ENCODE peak calls at places on chromosomes 7 and 10, in four cellular contexts. Y is neural progenitor cell, G is K562, H is H9. L is an unnamed sample. For H3K4me1, the result is how much of the 10 kb centered on the place peaks cover.

GRCh38 chr10:24465899-24466615 is 257.1 kb downstream of the KIAA1217 start:
- DNase-seq in Y (no peak), G (peak), H (no peak), L (no peak)

GRCh38 chr7:84337386-84337785 is 142.8 kb upstream of the SEMA3A start:
- DNase-seq in Y (no peak), G (no peak), H (no peak), L (no peak)

GRCh38 chr7:155533120-155533826 is 13.1 kb downstream of the CNPY1 start:
- DNase-seq in Y (peak), G (no peak), H (no peak), L (peak)

GRCh38 chr10:69438531-69439349 is 12.5 kb upstream of the TSPAN15 start:
- DNase-seq in Y (no peak), G (no peak), H (no peak), L (no peak)

GRCh38 chr10:51629969-51630617 is 69.3 kb downstream of the CSTF2T start:
- DNase-seq in Y (no peak), G (no peak), H (no peak), L (no peak)

GRCh38 chr10:36730316-36730715 is 395.1 kb upstream of the ANKRD30A start:
- DNase-seq in Y (no peak), G (no peak), H (no peak), L (no peak)

GRCh38 chr10:81040947-81041346 is 503.2 kb downstream of the SH2D4B start:
- DNase-seq in Y (no peak), G (no peak), H (no peak), L (no peak)

GRCh38 chr10:6738464-6738824 is 158.4 kb upstream of the PRKCQ start:
- DNase-seq in Y (no peak), G (no peak), H (no peak), L (peak)

GRCh38 chr10:66746711-66747110 is 179.1 kb upstream of the LRRTM3 start:
- DNase-seq in Y (no peak), G (no peak), H (no peak), L (no peak)

GRCh38 chr10:110029448-110029847 is 21.7 kb downstream of the ADD3 start:
- DNase-seq in Y (no peak), G (no peak), H (no peak), L (no peak)

GRCh38 chr7:80175744-80176143 is 41.1 kb downstream of the GNAI1 start:
- DNase-seq in Y (no peak), G (no peak), H (no peak), L (no peak)

GRCh38 chr7:102232686-102233286 is 53.9 kb upstream of the SH2B2 start:
- DNase-seq in Y (no peak), G (no peak), H (no peak), L (no peak)

GRCh38 chr10:4130685-4131084 is 345.7 kb upstream of the KLF6 start:
- DNase-seq in Y (no peak), G (no peak), H (no peak), L (no peak)

GRCh38 chr10:4651404-4652037 is 174.5 kb upstream of the AKR1E2 start:
- DNase-seq in Y (no peak), G (no peak), H (no peak), L (no peak)

GRCh38 chr10:89837173-89838001 is 136.0 kb downstream of the KIF20B start:
- DNase-seq in Y (no peak), G (peak), H (no peak), L (no peak)

GRCh38 chr7:38215734-38216670 is 38.0 kb downstream of the STARD3NL start:
- DNase-seq in Y (peak), G (peak), H (peak), L (peak)

GRCh38 chr10:91251430-91252056 is 31.1 kb downstream of the PCGF5 start:
- DNase-seq in Y (peak), G (peak), H (no peak), L (peak)

GRCh38 chr10:72461085-72461484 is 106.4 kb upstream of the DNAJB12 start:
- DNase-seq in Y (no peak), G (peak), H (no peak), L (no peak)

GRCh38 chr7:35185908-35186731 is 67.8 kb downstream of the TBX20 start:
- DNase-seq in Y (peak), G (peak), H (peak), L (peak)

GRCh38 chr10:53162856-53163255 is 390.3 kb upstream of the MBL2 start:
- DNase-seq in Y (no peak), G (no peak), H (no peak), L (no peak)

GRCh38 chr7:101550641-101551531 is 78.2 kb downstream of the MYL10 start:
- DNase-seq in Y (peak), G (peak), H (peak), L (peak)

GRCh38 chr10:48898426-48898825 is 41.2 kb downstream of the LRRC18 start:
- DNase-seq in Y (no peak), G (no peak), H (no peak), L (no peak)

GRCh38 chr10:100970914-100971811 is 1.9 kb downstream of the SEMA4G start:
- DNase-seq in Y (no peak), G (no peak), H (no peak), L (peak)

GRCh38 chr7:151888079-151888673 is 11.3 kb upstream of the PRKAG2 start:
- DNase-seq in Y (peak), G (no peak), H (no peak), L (peak)

GRCh38 chr10:76071638-76072317 is 640.4 kb downstream of the LRMDA start:
- DNase-seq in Y (no peak), G (no peak), H (no peak), L (no peak)

GRCh38 chr10:32376027-32376426 is 29.1 kb upstream of the EPC1 start:
- DNase-seq in Y (no peak), G (no peak), H (no peak), L (no peak)

GRCh38 chr7:91182819-91183405 is 81.3 kb upstream of the FZD1 start:
- DNase-seq in Y (no peak), G (no peak), H (no peak), L (no peak)

DNA sequence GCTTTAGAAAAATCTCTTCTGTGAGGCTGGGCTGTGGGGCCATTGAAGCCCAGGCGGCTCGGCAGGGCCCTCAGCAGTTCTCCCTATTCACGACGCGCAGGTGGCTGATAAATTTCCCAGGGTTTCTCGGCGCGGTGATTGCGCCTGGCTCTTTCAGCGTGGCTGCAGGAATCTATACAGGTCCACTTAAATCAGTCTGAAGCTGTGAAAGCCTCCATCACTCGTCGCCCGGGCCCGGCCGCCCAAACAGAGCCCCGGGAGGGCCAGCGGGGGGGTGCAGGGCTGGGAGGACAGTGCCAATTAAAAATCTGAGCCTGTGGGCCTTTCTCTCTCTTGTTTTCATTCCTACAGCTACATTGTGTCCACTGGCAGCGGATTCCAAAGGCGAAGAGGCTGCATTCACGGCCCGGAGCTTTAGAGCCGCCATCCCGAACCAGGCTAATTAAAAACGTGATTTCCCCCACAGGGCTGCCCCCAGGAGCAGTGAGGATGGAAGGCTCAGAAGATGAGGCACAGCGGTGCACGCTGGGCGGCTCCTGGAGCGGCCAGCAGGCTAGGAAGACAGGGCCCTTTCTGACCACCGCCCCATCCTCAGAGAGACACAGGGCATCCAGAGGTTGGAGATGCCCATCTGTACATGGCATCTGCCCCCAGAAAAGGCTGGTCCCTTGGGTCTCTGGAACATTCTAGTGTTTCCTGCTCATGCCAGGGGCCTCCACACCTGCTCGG is 100.7 kb downstream of the FAM53B start:
- DNase-seq in Y (peak), G (no peak), H (no peak), L (no peak)
- H3K4me1 ChIP-seq in Y (half or more), G (half or more), H (under half), L (under half)

GRCh38 chr10:29141761-29142160 is 147.1 kb upstream of the LYZL1 start:
- DNase-seq in Y (no peak), G (no peak), H (no peak), L (peak)

GRCh38 chr10:29136401-29136800 is 152.5 kb upstream of the LYZL1 start:
- DNase-seq in Y (no peak), G (no peak), H (no peak), L (no peak)

GRCh38 chr10:29142516-29143314 is 146.2 kb upstream of the LYZL1 start:
- DNase-seq in Y (peak), G (peak), H (peak), L (peak)

GRCh38 chr10:29140991-29141390 is 147.9 kb upstream of the LYZL1 start:
- DNase-seq in Y (no peak), G (no peak), H (no peak), L (no peak)

GRCh38 chr10:29140151-29140550 is 148.7 kb upstream of the LYZL1 start:
- DNase-seq in Y (no peak), G (no peak), H (no peak), L (no peak)
- H3K9ac ChIP-seq in Y (no peak), G (no peak), H (no peak), L (no peak)

DNA sequence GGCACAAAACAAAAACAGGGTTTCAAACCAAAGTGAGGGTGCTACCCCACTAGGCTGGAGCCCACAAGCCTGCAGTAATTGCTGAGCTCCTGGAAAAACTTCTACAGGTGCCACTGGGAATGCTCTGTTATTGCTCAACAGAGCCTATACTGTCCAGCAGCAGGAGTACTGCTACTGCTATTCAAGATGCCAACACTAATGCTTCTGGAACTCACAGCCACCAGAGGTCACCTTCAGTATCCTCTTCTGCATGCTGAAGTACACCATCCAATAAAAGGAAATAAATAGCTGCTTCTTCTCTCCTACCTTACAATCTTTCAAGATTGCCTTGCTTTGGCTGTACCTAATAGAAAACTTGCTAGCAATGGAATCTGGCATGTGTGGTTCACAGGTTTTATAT is 222.0 kb downstream of the LRRN3 start:
- DNase-seq in Y (peak), G (peak), H (peak), L (peak)
- TF ChIP-seq CTCF in Y (peak), G (peak), H (no peak), L (peak)

GRCh38 chr10:37871568-37872251 is 14.3 kb upstream of the ZNF248 start:
- DNase-seq in Y (no peak), G (peak), H (no peak), L (no peak)

GRCh38 chr10:37865957-37866671 is 8.7 kb upstream of the ZNF248 start:
- DNase-seq in Y (no peak), G (no peak), H (no peak), L (no peak)

GRCh38 chr10:37872955-37873354 is 15.5 kb upstream of the ZNF248 start:
- DNase-seq in Y (no peak), G (no peak), H (no peak), L (no peak)

GRCh38 chr10:37872283-37872682 is 14.9 kb upstream of the ZNF248 start:
- DNase-seq in Y (no peak), G (no peak), H (no peak), L (no peak)

GRCh38 chr10:37871143-37871542 is 13.7 kb upstream of the ZNF248 start:
- DNase-seq in Y (no peak), G (no peak), H (no peak), L (no peak)
- H3K4me1 ChIP-seq in Y (under half), G (under half), H (under half), L (under half)

GRCh38 chr7:130987092-130987491 is 253.1 kb upstream of the KLF14 start:
- DNase-seq in Y (no peak), G (no peak), H (no peak), L (no peak)

GRCh38 chr7:130982651-130983050 is 248.6 kb upstream of the KLF14 start:
- DNase-seq in Y (no peak), G (no peak), H (no peak), L (no peak)

GRCh38 chr7:130986271-130986690 is 252.3 kb upstream of the KLF14 start:
- DNase-seq in Y (no peak), G (no peak), H (no peak), L (no peak)

GRCh38 chr7:130988443-130988842 is 254.4 kb upstream of the KLF14 start:
- DNase-seq in Y (peak), G (no peak), H (no peak), L (no peak)

GRCh38 chr7:130985361-130985760 is 251.4 kb upstream of the KLF14 start:
- DNase-seq in Y (no peak), G (no peak), H (no peak), L (no peak)
- H3K9ac ChIP-seq in Y (no peak), G (no peak), H (no peak), L (no peak)

DNA sequence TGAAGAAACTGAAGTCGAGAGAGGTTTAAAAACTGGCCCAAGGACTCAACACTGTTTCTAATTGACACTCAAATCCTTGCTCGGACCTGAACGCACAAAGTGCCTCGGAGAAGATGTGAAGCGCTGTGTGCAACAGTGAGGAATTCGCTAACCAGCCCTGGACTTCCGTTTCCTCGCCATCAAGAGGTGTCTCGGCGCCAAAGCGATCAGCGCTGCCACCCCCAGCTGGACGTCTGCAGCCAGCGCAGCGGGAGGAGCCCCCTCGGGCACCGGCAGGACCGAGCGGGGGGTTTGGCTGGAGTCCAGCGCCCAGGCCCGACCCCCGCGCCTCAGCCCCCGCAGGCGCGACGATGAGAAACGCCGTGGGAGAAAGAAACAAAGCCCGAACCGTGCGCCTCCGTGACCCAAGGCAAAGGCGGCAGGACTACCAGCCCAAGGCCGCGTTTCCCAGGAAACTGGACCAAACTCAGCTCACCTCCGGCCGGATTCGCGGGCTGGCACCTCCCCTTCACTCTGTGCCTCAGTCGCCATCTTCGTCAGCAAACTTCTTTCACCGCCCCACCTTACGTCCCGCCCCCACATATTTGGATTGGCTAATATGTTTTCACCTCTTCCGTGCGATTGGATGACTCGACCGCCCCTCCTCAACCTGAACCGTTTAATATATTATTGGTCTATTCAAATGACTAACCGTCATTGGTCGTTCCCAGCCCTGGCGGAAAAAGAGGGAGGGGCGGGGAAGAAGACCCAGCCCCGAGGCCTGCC is at the start of gene ARHGAP19:
- DNase-seq in Y (peak), G (peak), H (peak), L (peak)
- TF ChIP-seq CTCF in Y (peak), G (no peak), H (no peak), L (peak)

DNA sequence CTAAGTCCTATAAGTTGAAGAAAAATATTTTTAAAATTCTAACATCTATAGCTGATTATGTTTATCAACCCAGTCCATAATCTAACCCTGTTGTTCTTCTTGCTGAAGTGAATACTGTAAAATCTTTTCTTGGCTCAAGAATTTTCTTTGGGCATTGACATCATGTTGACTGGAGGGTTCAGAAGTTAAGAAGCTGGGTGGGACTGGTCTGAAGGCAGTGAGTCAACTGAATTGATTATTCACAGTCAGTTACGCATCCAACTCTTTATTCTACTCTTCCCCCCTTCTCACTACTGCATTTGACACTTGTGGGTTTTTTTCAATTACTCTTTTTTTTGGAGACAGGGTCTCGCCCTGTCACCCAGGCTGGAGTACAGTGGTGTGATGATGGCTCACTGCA is 31.0 kb downstream of the DENND2A start:
- DNase-seq in Y (no peak), G (no peak), H (no peak), L (no peak)
- H3K4me1 ChIP-seq in Y (under half), G (under half), H (under half), L (under half)

GRCh38 chr7:158820656-158821055 is 8.7 kb downstream of the ESYT2 start:
- DNase-seq in Y (no peak), G (no peak), H (no peak), L (peak)
- H3K9ac ChIP-seq in Y (no peak), G (no peak), H (no peak), L (no peak)

L was measured in endodermal cell.